ENCODE peak calls at places on chromosomes 12 and 14, in five cellular contexts. H is breast epithelium, C is foreskin keratinocyte, N is stomach, S is pancreas. U is an unnamed sample.

GRCh38 chr12:94636462-94637085 is 13.8 kb downstream of the TMCC3 start:
- DNase-seq in S (no peak), H (no peak), N (no peak), C (peak), U (peak)

GRCh38 chr12:57268264-57268663 is 17.3 kb upstream of the STAC3 start:
- DNase-seq in C (no peak), S (no peak), H (no peak), N (no peak), U (peak)

GRCh38 chr14:74682169-74682952 is 30.5 kb downstream of the AREL1 start:
- DNase-seq in N (no peak), S (no peak), H (no peak), C (no peak), U (no peak)

GRCh38 chr12:67917811-67918210 is 71.4 kb upstream of the IFNG-AS1 start:
- DNase-seq in S (no peak), C (no peak), N (no peak), H (no peak), U (no peak)

GRCh38 chr12:76037130-76038105 is 5.8 kb upstream of the PHLDA1 start:
- DNase-seq in H (no peak), S (no peak), N (no peak), C (no peak), U (peak)

GRCh38 chr12:124518051-124518932 is 49.1 kb downstream of the NCOR2 start:
- DNase-seq in S (peak), C (peak), H (peak), N (peak), U (peak)

GRCh38 chr12:100793182-100793581 is 1.4 kb upstream of the ANO4 start:
- DNase-seq in S (no peak), C (peak), N (no peak), H (no peak), U (peak)

GRCh38 chr12:6115389-6115788 is 9.1 kb downstream of the VWF start:
- DNase-seq in S (no peak), C (no peak), N (no peak), H (no peak), U (no peak)

GRCh38 chr12:18794000-18794399 is 56.1 kb downstream of the CAPZA3 start:
- DNase-seq in H (no peak), S (no peak), N (no peak), C (no peak), U (no peak)

GRCh38 chr12:121787063-121787774 is 6.3 kb downstream of the RHOF start:
- DNase-seq in C (no peak), H (no peak), S (peak), N (peak), U (no peak)

GRCh38 chr12:93991882-93992415 is 156.4 kb upstream of the PLXNC1 start:
- DNase-seq in H (no peak), S (no peak), C (no peak), N (no peak), U (no peak)

GRCh38 chr14:99891266-99891665 is 98.1 kb downstream of the EML1 start:
- DNase-seq in C (no peak), S (no peak), N (no peak), H (no peak), U (no peak)

GRCh38 chr14:87231336-87232026 is 761.5 kb downstream of the GALC start:
- DNase-seq in C (peak), H (no peak), N (no peak), S (no peak), U (peak)

GRCh38 chr14:95522556-95522955 is 6.1 kb upstream of the SYNE3 start:
- DNase-seq in C (no peak), H (no peak), S (no peak), N (no peak), U (no peak)

GRCh38 chr14:96461950-96462798 is 40.0 kb upstream of the PAPOLA start:
- DNase-seq in N (no peak), H (no peak), C (no peak), S (peak), U (no peak)

GRCh38 chr12:67650127-67650495 is 1.6 kb downstream of the DYRK2 start:
- DNase-seq in N (no peak), C (no peak), H (no peak), S (peak), U (no peak)

GRCh38 chr12:58575281-58575680 is 345.0 kb downstream of the LRIG3 start:
- DNase-seq in C (no peak), H (no peak), N (no peak), S (no peak), U (no peak)

GRCh38 chr12:115571027-115571426 is 706.5 kb downstream of the MED13L start:
- DNase-seq in S (no peak), H (no peak), N (no peak), C (no peak), U (no peak)

GRCh38 chr12:89709994-89710872 is 1.6 kb upstream of the ATP2B1 start:
- DNase-seq in H (peak), N (peak), C (no peak), S (peak), U (no peak)

GRCh38 chr14:43169722-43170121 is 1337.4 kb downstream of the FSCB start:
- DNase-seq in S (no peak), N (no peak), C (no peak), H (no peak), U (no peak)

GRCh38 chr14:72710212-72710611 is 183.7 kb downstream of the DPF3 start:
- DNase-seq in C (no peak), S (no peak), H (no peak), N (no peak), U (no peak)

GRCh38 chr12:91361864-91362263 is 179.2 kb upstream of the DCN start:
- DNase-seq in C (no peak), N (no peak), S (no peak), H (no peak), U (peak)

GRCh38 chr12:96534339-96534738 is 45.0 kb downstream of the CFAP54 start:
- DNase-seq in N (no peak), H (no peak), S (no peak), C (no peak), U (no peak)

GRCh38 chr12:54126696-54127537 is 61.9 kb downstream of the SMUG1 start:
- DNase-seq in S (peak), C (no peak), H (peak), N (peak), U (peak)

GRCh38 chr12:88299567-88300101 is 157.5 kb downstream of the TMTC3 start:
- DNase-seq in N (no peak), S (no peak), C (peak), H (no peak), U (peak)

GRCh38 chr14:28141662-28142061 is 624.9 kb upstream of the FOXG1 start:
- DNase-seq in H (no peak), S (no peak), C (no peak), N (no peak), U (no peak)

GRCh38 chr12:67475725-67476124 is 172.8 kb upstream of the DYRK2 start:
- DNase-seq in C (peak), N (no peak), H (no peak), S (no peak), U (peak)

GRCh38 chr12:116346751-116347150 is 69.3 kb upstream of the MED13L start:
- DNase-seq in C (peak), N (no peak), H (peak), S (no peak), U (peak)

GRCh38 chr12:104695453-104696148 is 238.9 kb downstream of the CHST11 start:
- DNase-seq in S (no peak), H (no peak), C (peak), N (no peak), U (peak)

GRCh38 chr14:68235011-68235410 is 415.4 kb downstream of the RAD51B start:
- DNase-seq in N (no peak), H (no peak), S (no peak), C (no peak), U (peak)

GRCh38 chr12:124165695-124166094 is 129.2 kb upstream of the RFLNA start:
- DNase-seq in S (no peak), C (no peak), H (no peak), N (no peak), U (no peak)

GRCh38 chr14:103072595-103073366 is 11.2 kb upstream of the LBHD2 start:
- DNase-seq in C (no peak), S (peak), H (no peak), N (no peak), U (no peak)

GRCh38 chr14:58283730-58284129 is 14.6 kb upstream of the ARID4A start:
- DNase-seq in C (no peak), H (no peak), N (no peak), S (no peak), U (no peak)

GRCh38 chr14:58285132-58285531 is 13.2 kb upstream of the ARID4A start:
- DNase-seq in S (no peak), H (no peak), N (no peak), C (no peak), U (no peak)

GRCh38 chr14:58282925-58283593 is 15.3 kb upstream of the ARID4A start:
- DNase-seq in S (no peak), N (no peak), C (no peak), H (no peak), U (no peak)

GRCh38 chr14:58288106-58288792 is 10.1 kb upstream of the ARID4A start:
- DNase-seq in N (no peak), S (no peak), H (no peak), C (no peak), U (no peak)

GRCh38 chr14:58287607-58288042 is 10.7 kb upstream of the ARID4A start:
- DNase-seq in C (no peak), N (no peak), S (peak), H (no peak), U (no peak)
- H3K27ac ChIP-seq in C (no peak), N (no peak), S (no peak), H (no peak), U (no peak)

GRCh38 chr12:87020071-87020470 is 763.9 kb upstream of the MGAT4C start:
- DNase-seq in N (no peak), S (no peak), C (no peak), H (no peak), U (no peak)

GRCh38 chr12:87025976-87026375 is 769.8 kb upstream of the MGAT4C start:
- DNase-seq in C (no peak), S (no peak), H (no peak), N (no peak), U (peak)

DNA sequence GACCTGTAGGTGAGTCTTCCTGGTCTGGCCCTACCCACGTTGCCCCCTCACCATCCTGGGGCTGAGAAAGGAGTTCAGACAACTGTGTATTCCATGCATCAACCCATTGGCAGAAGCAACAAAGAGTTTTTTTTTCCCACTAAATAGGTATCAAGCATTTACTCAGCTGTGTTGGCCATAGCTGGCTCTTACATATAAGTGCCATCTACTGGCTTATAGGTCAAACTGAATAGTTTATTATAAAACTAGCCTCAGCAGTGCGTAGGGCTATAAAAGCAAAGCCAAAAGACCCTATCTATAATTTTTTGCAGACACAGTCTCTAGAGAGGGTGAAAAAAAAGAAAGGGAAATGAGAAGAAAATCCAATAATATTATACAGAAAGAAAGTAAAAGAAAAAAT is 765.2 kb upstream of the MGAT4C start:
- DNase-seq in C (no peak), N (no peak), S (no peak), H (no peak), U (no peak)
- TF ChIP-seq CTCF in C (no peak), N (no peak), S (no peak), H (no peak), U (no peak)

GRCh38 chr12:69007166-69007857 is 74.3 kb upstream of the CPM start:
- DNase-seq in S (no peak), C (peak), H (no peak), N (peak), U (peak)
- H3K27ac ChIP-seq in S (no peak), C (peak), H (no peak), N (peak), U (no peak)

DNA sequence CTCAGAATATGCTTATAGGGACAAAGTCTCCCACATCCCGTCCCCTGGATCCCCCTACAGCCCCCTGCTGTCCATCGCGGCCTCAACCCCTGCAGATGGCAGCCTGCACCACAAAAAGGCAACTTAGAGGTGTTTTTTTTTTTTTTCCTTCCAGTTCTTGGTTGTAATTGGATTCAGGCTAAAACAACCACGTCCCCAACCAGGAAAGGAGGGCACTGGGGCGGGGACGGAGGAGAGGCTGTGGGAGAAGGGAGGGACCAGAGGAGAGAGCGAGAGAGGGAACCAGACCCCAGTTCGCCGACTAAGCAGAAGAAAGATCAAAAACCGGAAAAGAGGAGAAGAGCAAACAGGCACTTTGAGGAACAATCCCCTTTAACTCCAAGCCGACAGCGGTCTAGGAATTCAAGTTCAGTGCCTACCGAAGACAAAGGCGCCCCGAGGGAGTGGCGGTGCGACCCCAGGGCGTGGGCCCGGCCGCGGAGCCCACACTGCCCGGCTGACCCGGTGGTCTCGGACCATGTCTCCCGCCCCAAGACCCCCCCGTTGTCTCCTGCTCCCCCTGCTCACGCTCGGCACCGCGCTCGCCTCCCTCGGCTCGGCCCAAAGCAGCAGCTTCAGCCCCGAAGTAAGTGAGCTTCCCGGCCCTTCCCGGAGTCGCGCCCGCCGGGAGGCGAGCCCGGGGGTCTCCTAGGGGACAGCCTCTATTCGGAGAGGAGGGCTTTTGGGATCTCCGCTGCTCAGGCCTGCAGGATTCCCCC is at the start of gene MMP14:
- DNase-seq in S (peak), N (peak), H (peak), C (peak), U (peak)
- TF ChIP-seq CTCF in S (no peak), N (peak), H (no peak), C (peak), U (peak)

DNA sequence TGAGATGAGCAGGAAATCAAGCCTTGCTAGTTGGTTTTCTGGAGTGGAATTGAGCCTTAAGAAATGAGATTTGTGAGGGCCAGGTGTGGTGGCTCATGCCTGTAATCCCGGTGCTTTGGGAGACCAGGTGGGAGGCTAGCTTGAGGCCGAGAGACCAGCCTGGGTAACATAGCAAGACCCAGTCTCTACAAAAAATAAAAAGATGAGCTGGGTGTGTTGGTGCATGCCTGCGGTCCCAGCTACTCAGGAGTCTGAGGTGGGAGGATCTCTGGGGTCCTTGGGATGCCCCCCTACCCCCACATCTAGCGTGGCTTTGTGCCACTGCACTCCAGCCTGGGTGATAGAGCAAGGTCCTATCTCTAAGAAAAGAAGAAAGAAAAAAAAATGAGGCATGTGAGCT is 104.2 kb upstream of the RTL1 start:
- DNase-seq in H (no peak), N (no peak), S (no peak), C (no peak), U (no peak)
- H3K27ac ChIP-seq in H (no peak), N (no peak), S (no peak), C (no peak), U (no peak)